ENCODE peak calls at places on chromosome 10, in eight cellular contexts. Z is mammary epithelial cell, N is gastrocnemius medialis, S is adrenal gland, I is GM12878, B is left ventricle myocardium inferior, D is HCT116, V is PC-3. Q is an unnamed sample.

GRCh38 chr10:74145133-74145532 is 5.5 kb downstream of the AP3M1 start:
- DNase-seq in S (no peak), B (no peak), D (no peak), V (peak; percentile 52), N (no peak), I (no peak), Z (peak; percentile 35), Q (no peak)

GRCh38 chr10:114002422-114002821 is 41.2 kb upstream of the ADRB1 start:
- DNase-seq in N (no peak), I (no peak), B (no peak), S (no peak), Z (no peak), D (no peak), V (no peak), Q (no peak)

GRCh38 chr10:83127942-83128575 is 1011.2 kb upstream of the GHITM start:
- DNase-seq in V (no peak), I (no peak), Z (peak; percentile 80), B (no peak), S (no peak), D (no peak), N (no peak), Q (no peak)

GRCh38 chr10:117273980-117274379 is 33.1 kb downstream of the SLC18A2 start:
- DNase-seq in I (no peak), Z (no peak), B (no peak), D (no peak), V (no peak), S (no peak), N (no peak), Q (no peak)

GRCh38 chr10:114498413-114499111 is 94.3 kb upstream of the AFAP1L2 start:
- DNase-seq in Z (no peak), D (no peak), I (peak; percentile 59), V (no peak), B (no peak), N (no peak), S (no peak), Q (no peak)

GRCh38 chr10:79342811-79343541 is 4.3 kb upstream of the PPIF start:
- DNase-seq in I (no peak), V (peak; percentile 61), Z (no peak), D (no peak), S (peak; percentile 47), B (no peak), N (no peak), Q (no peak)

GRCh38 chr10:124799196-124799595 is 2.4 kb upstream of the ABRAXAS2 start:
- DNase-seq in I (no peak), D (no peak), B (no peak), Z (no peak), S (no peak), N (no peak), V (no peak), Q (no peak)

GRCh38 chr10:125102216-125102615 is 58.1 kb downstream of the CTBP2 start:
- DNase-seq in Z (peak; percentile 53), S (peak; percentile 41), I (no peak), N (no peak), V (no peak), B (no peak), D (no peak), Q (peak; percentile 82)

GRCh38 chr10:3784510-3785250 is at the start of gene KLF6:
- DNase-seq in Z (no peak), B (peak; percentile 63), I (no peak), S (peak; percentile 53), D (no peak), V (no peak), N (no peak), Q (peak; percentile 67)

GRCh38 chr10:59395984-59396383 is 33.6 kb upstream of the FAM13C start:
- DNase-seq in V (no peak), D (no peak), I (no peak), S (no peak), B (no peak), N (no peak), Z (no peak), Q (no peak)

GRCh38 chr10:34824870-34825269 is 9.8 kb upstream of the PARD3 start:
- DNase-seq in I (no peak), Z (no peak), D (no peak), N (no peak), B (no peak), S (peak; percentile 16), V (peak; percentile 42), Q (no peak)

GRCh38 chr10:34102237-34102673 is 712.8 kb downstream of the PARD3 start:
- DNase-seq in V (no peak), D (no peak), I (no peak), B (peak; percentile 74), S (peak; percentile 38), N (peak; percentile 12), Z (no peak), Q (no peak)

GRCh38 chr10:11397980-11398580 is 213.4 kb downstream of the USP6NL start:
- DNase-seq in Z (no peak), B (peak; percentile 35), D (no peak), V (no peak), I (no peak), S (no peak), N (no peak), Q (no peak)

GRCh38 chr10:128062837-128063563 is 63.2 kb downstream of the MKI67 start:
- DNase-seq in D (no peak), Z (no peak), N (no peak), V (no peak), B (no peak), S (peak; percentile 34), I (peak; percentile 48), Q (peak; percentile 31)

GRCh38 chr10:84447701-84448400 is 119.5 kb downstream of the CCSER2 start:
- DNase-seq in B (no peak), N (no peak), D (no peak), V (no peak), Z (no peak), S (no peak), I (no peak), Q (no peak)

GRCh38 chr10:80158598-80159127 is 26.1 kb downstream of the PLAC9 start:
- DNase-seq in I (no peak), Z (peak; percentile 92), N (peak; percentile 87), D (peak; percentile 82), S (peak; percentile 81), B (peak; percentile 88), V (peak; percentile 100), Q (no peak)

GRCh38 chr10:74293686-74294365 is 142.8 kb downstream of the ADK start:
- DNase-seq in N (no peak), I (no peak), S (no peak), B (no peak), V (peak; percentile 100), Z (peak; percentile 70), D (no peak), Q (peak; percentile 55)

GRCh38 chr10:3806603-3807002 is 21.6 kb upstream of the KLF6 start:
- DNase-seq in Z (peak; percentile 95), V (peak; percentile 83), I (no peak), S (no peak), B (no peak), N (no peak), D (no peak), Q (peak; percentile 67)

GRCh38 chr10:11875499-11876281 is 52.5 kb downstream of the PROSER2 start:
- DNase-seq in Z (peak; percentile 93), S (peak; percentile 84), N (peak; percentile 74), I (no peak), B (peak; percentile 77), V (peak; percentile 91), D (peak; percentile 88), Q (peak; percentile 91)

GRCh38 chr10:21495686-21496284 is 29.7 kb downstream of the SKIDA1 start:
- DNase-seq in B (peak; percentile 85), V (peak; percentile 89), N (peak; percentile 36), S (peak; percentile 88), D (peak; percentile 67), Z (peak; percentile 83), I (peak; percentile 34), Q (peak; percentile 95)

GRCh38 chr10:29530112-29530976 is 104.4 kb downstream of the SVIL start:
- DNase-seq in S (no peak), V (no peak), Z (no peak), N (no peak), B (no peak), I (no peak), D (no peak), Q (no peak)

GRCh38 chr10:68106656-68107055 is 2.6 kb upstream of the MYPN start:
- DNase-seq in I (no peak), S (no peak), N (peak; percentile 70), B (no peak), D (no peak), V (peak; percentile 99), Z (peak; percentile 89), Q (peak; percentile 54)

GRCh38 chr10:18351426-18351825 is 211.2 kb downstream of the CACNB2 start:
- DNase-seq in V (no peak), I (no peak), Z (no peak), D (no peak), N (no peak), B (no peak), S (no peak), Q (no peak)

GRCh38 chr10:27252267-27253000 is 11.8 kb upstream of the ACBD5 start:
- DNase-seq in B (peak; percentile 70), S (peak; percentile 66), Z (peak; percentile 32), N (no peak), D (no peak), I (peak; percentile 27), V (no peak), Q (peak; percentile 83)

GRCh38 chr10:32379314-32379949 is 32.5 kb upstream of the EPC1 start:
- DNase-seq in D (peak; percentile 62), V (peak; percentile 93), I (no peak), S (no peak), Z (peak; percentile 50), B (no peak), N (no peak), Q (peak; percentile 75)
- H3K4me3 ChIP-seq in D (peak overlapping the region; percentile 75), V (peak overlapping the region; percentile 74), I (peak overlapping the region; percentile 77), S (peak overlapping the region; percentile 49), Z (peak overlapping the region; percentile 95), B (peak overlapping the region; percentile 76), N (peak overlapping the region; percentile 88), Q (peak overlapping the region; percentile 92)

GRCh38 chr10:96560489-96560888 is 26.3 kb downstream of the TM9SF3 start:
- DNase-seq in D (no peak), S (no peak), N (no peak), Z (no peak), V (no peak), I (no peak), B (no peak), Q (no peak)

GRCh38 chr10:96560970-96561887 is 25.6 kb downstream of the TM9SF3 start:
- DNase-seq in D (no peak), N (no peak), I (no peak), Z (no peak), S (peak; percentile 10), V (peak; percentile 40), B (no peak), Q (peak; percentile 33)

GRCh38 chr10:96556003-96556402 is 30.8 kb downstream of the TM9SF3 start:
- DNase-seq in D (no peak), S (no peak), Z (no peak), N (no peak), V (peak; percentile 28), I (no peak), B (no peak), Q (peak; percentile 42)
- TF ChIP-seq CTCF in D (peak; percentile 41), S (peak; percentile 33), Z (peak; percentile 21), N (no peak), V (peak; percentile 57), I (peak; percentile 39), B (peak; percentile 63), Q (peak; percentile 49)

GRCh38 chr10:46069771-46070463 is 23.8 kb upstream of the MSMB start:
- DNase-seq in V (no peak), B (no peak), S (no peak), I (no peak), D (no peak), N (no peak), Z (no peak), Q (no peak)
- H3K27ac ChIP-seq in V (no peak overlapping the region), B (no peak overlapping the region), S (no peak overlapping the region), I (no peak overlapping the region), D (no peak overlapping the region), N (no peak overlapping the region), Z (no peak overlapping the region), Q (no peak overlapping the region)

GRCh38 chr10:22700489-22700888 is 13.9 kb downstream of the PIP4K2A start:
- DNase-seq in B (no peak), D (no peak), N (no peak), V (no peak), Z (no peak), S (no peak), I (no peak), Q (no peak)
- H3K4me3 ChIP-seq in B (no peak overlapping the region), D (no peak overlapping the region), N (no peak overlapping the region), V (no peak overlapping the region), Z (no peak overlapping the region), S (no peak overlapping the region), I (peak overlapping the region; percentile 38), Q (no peak overlapping the region)

Q was measured in cardiac muscle cell.